ENCODE peak calls at places on chromosomes 1 and 21, in six cellular contexts. F, Q, X, L, P and W are unnamed samples.
A peak's percentile ranks its signal among the peaks of the same experiment; 100 is the strongest.

GRCh38 chr1:93963585-93963984 is 54.4 kb upstream of the GCLM start:
- DNase-seq in F (no peak), Q (no peak), X (no peak), L (no peak), P (no peak), W (no peak)

GRCh38 chr1:21851430-21852250 is 39.6 kb downstream of the LDLRAD2 start:
- DNase-seq in F (no peak), Q (no peak), X (no peak), L (no peak), P (no peak), W (no peak)

GRCh38 chr1:117318456-117318855 is 48.8 kb upstream of the MAN1A2 start:
- DNase-seq in F (no peak), Q (no peak), X (no peak), L (no peak), P (no peak), W (no peak)

GRCh38 chr1:28122183-28122582 is 33.8 kb upstream of the EYA3 start:
- DNase-seq in F (peak; percentile 71), Q (no peak), X (no peak), L (no peak), P (no peak), W (peak; percentile 87)

GRCh38 chr1:107652976-107653375 is 312.0 kb downstream of the VAV3 start:
- DNase-seq in F (no peak), Q (no peak), X (no peak), L (no peak), P (no peak), W (no peak)

GRCh38 chr1:93707956-93708355 is 26.3 kb upstream of the BCAR3 start:
- DNase-seq in F (no peak), Q (no peak), X (no peak), L (no peak), P (no peak), W (no peak)

GRCh38 chr1:214270097-214270635 is 10.8 kb upstream of the SMYD2 start:
- DNase-seq in F (no peak), Q (no peak), X (no peak), L (no peak), P (no peak), W (peak; percentile 39)

GRCh38 chr1:23593042-23593521 is 33.8 kb upstream of the ID3 start:
- DNase-seq in F (no peak), Q (no peak), X (no peak), L (no peak), P (no peak), W (no peak)

GRCh38 chr1:26349196-26349885 is 4.6 kb downstream of the CRYBG2 start:
- DNase-seq in F (peak; percentile 81), Q (peak; percentile 96), X (no peak), L (no peak), P (no peak), W (peak; percentile 90)

GRCh38 chr1:33349778-33350610 is 29.1 kb upstream of the A3GALT2 start:
- DNase-seq in F (peak; percentile 72), Q (peak; percentile 76), X (peak; percentile 82), L (peak; percentile 80), P (peak; percentile 85), W (peak; percentile 85)

GRCh38 chr21:34836103-34836932 is 167.5 kb downstream of the CLIC6 start:
- DNase-seq in F (peak; percentile 100), Q (peak; percentile 94), X (no peak), L (no peak), P (no peak), W (peak; percentile 100)